ENCODE peak calls at places on chromosomes 2 and 18, in nine cellular contexts. C, L, N, M, O, X, E, I and R are unnamed samples.

GRCh38 chr2:61368687-61369665 is 101.9 kb downstream of the USP34 start:
- DNase-seq in N (no peak), O (no peak), L (no peak), X (no peak), M (no peak), C (no peak), E (no peak), I (no peak), R (no peak)

GRCh38 chr2:163565192-163565591 is 170.6 kb downstream of the FIGN start:
- DNase-seq in I (no peak), N (no peak), O (no peak), M (no peak), E (no peak), C (no peak), X (no peak), L (no peak), R (no peak)

GRCh38 chr2:57881998-57882884 is 164.4 kb upstream of the VRK2 start:
- DNase-seq in X (no peak), O (no peak), E (no peak), N (no peak), I (no peak), M (no peak), L (no peak), C (no peak), R (no peak)

GRCh38 chr2:160482673-160483072 is 10.9 kb downstream of the RBMS1 start:
- DNase-seq in O (no peak), I (no peak), X (no peak), C (no peak), E (no peak), M (no peak), N (no peak), L (no peak), R (no peak)

GRCh38 chr2:112674229-112674628 is 28.5 kb downstream of the SLC20A1 start:
- DNase-seq in N (peak), M (peak), E (peak), I (peak), O (no peak), L (no peak), X (no peak), C (peak), R (no peak)

GRCh38 chr2:88738271-88738670 is 46.8 kb downstream of the RPIA start:
- DNase-seq in O (no peak), M (no peak), N (no peak), I (no peak), E (no peak), X (no peak), L (no peak), C (no peak), R (no peak)

GRCh38 chr2:179592167-179592936 is 269.1 kb downstream of the ZNF385B start:
- DNase-seq in C (no peak), I (no peak), O (no peak), N (no peak), E (no peak), M (no peak), L (no peak), X (no peak), R (no peak)

GRCh38 chr18:59822612-59823275 is 77.1 kb upstream of the PMAIP1 start:
- DNase-seq in O (no peak), N (no peak), M (no peak), X (no peak), L (no peak), C (no peak), E (no peak), I (no peak), R (no peak)

GRCh38 chr18:574456-575228 is 5.5 kb upstream of the CETN1 start:
- DNase-seq in E (no peak), O (no peak), N (no peak), X (no peak), M (no peak), C (no peak), L (no peak), I (no peak), R (no peak)

GRCh38 chr2:68412127-68412819 is 47.2 kb downstream of the PLEK start:
- DNase-seq in N (no peak), O (no peak), I (no peak), X (no peak), L (no peak), E (no peak), C (no peak), M (no peak), R (no peak)

GRCh38 chr2:113858764-113859163 is 31.1 kb upstream of the ACTR3 start:
- DNase-seq in I (no peak), N (no peak), E (no peak), L (no peak), O (no peak), C (no peak), X (peak), M (no peak), R (peak)

GRCh38 chr2:26347286-26347865 is 787 bp upstream of the ADGRF3 start:
- DNase-seq in C (no peak), E (no peak), L (no peak), I (no peak), O (no peak), M (no peak), N (no peak), X (no peak), R (no peak)

GRCh38 chr18:48222118-48222517 is 187.1 kb downstream of the ZBTB7C start:
- DNase-seq in L (no peak), I (peak), X (no peak), C (peak), N (peak), O (no peak), M (peak), E (peak), R (no peak)

GRCh38 chr2:173050684-173051083 is 25.0 kb upstream of the MAP3K20 start:
- DNase-seq in E (no peak), X (no peak), N (no peak), I (no peak), O (no peak), M (no peak), C (no peak), L (no peak), R (no peak)

GRCh38 chr18:10038268-10038667 is 124.5 kb downstream of the VAPA start:
- DNase-seq in O (no peak), C (no peak), I (no peak), X (no peak), M (no peak), N (no peak), E (peak), L (no peak), R (no peak)

GRCh38 chr2:23767871-23768611 is 158.9 kb downstream of the ATAD2B start:
- DNase-seq in C (no peak), M (no peak), I (no peak), E (no peak), N (no peak), O (no peak), X (no peak), L (no peak), R (no peak)

GRCh38 chr2:50746526-50746925 is 285.4 kb downstream of the NRXN1 start:
- DNase-seq in X (peak), M (no peak), O (no peak), I (peak), C (no peak), L (no peak), N (no peak), E (no peak), R (peak)

GRCh38 chr2:75007819-75008218 is 49.4 kb downstream of the POLE4 start:
- DNase-seq in N (no peak), I (no peak), X (no peak), C (no peak), O (no peak), M (no peak), L (no peak), E (no peak), R (no peak)

GRCh38 chr2:223969856-223970255 is 12.6 kb downstream of the MRPL44 start:
- DNase-seq in L (no peak), I (no peak), C (no peak), N (no peak), E (no peak), X (no peak), O (no peak), M (no peak), R (no peak)

GRCh38 chr2:71783815-71784214 is 330.5 kb downstream of the DYSF start:
- DNase-seq in I (no peak), L (no peak), N (no peak), O (no peak), C (peak), X (no peak), E (no peak), M (no peak), R (no peak)

GRCh38 chr2:127584047-127584446 is 48.6 kb downstream of the MYO7B start:
- DNase-seq in E (no peak), M (no peak), L (no peak), C (no peak), O (no peak), N (no peak), X (no peak), I (peak), R (no peak)

GRCh38 chr2:218992703-218993344 is 398 bp downstream of the CRYBA2 start:
- DNase-seq in O (no peak), M (no peak), N (no peak), X (no peak), C (no peak), E (no peak), L (no peak), I (no peak), R (no peak)

GRCh38 chr18:70420151-70420898 is 131.5 kb downstream of the SOCS6 start:
- DNase-seq in N (no peak), E (peak), I (peak), L (no peak), C (no peak), O (no peak), X (no peak), M (no peak), R (no peak)

GRCh38 chr2:12716250-12717190 is at the start of gene TRIB2:
- DNase-seq in E (peak), X (peak), M (peak), L (peak), C (peak), O (peak), I (peak), N (peak), R (peak)
- TF ChIP-seq POLR2A in E (peak), X (peak), M (peak), L (peak), C (peak), O (no peak), I (peak), N (peak), R (peak)

GRCh38 chr2:54559593-54560145 is 103.5 kb downstream of the SPTBN1 start:
- DNase-seq in X (no peak), C (peak), I (peak), M (peak), L (no peak), N (no peak), E (peak), O (no peak), R (peak)
- TF ChIP-seq POLR2A in X (no peak), C (peak), I (peak), M (no peak), L (peak), N (no peak), E (peak), O (no peak), R (no peak)

DNA sequence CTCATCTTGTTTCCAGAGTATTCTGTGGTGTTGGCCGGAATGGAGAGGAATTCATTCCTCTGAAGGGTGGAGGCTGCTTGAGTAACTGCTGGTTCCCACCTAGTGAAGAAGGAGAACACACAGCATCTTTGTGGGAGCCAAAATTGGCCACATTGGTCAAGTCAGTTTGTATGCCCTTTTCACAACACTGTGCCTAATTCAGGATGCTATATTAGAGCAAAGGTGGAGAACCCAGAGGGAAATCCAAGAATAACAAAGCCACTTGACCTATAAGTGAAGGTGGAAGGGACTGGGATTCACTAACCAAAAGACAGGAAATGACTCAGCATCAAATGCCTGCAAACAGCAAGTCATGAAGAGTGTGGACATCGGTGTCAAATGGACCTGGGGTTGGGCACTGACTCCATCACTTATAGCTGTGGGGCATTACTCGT is 27.3 kb upstream of the MLPH start:
- DNase-seq in O (no peak), I (no peak), L (no peak), M (no peak), E (no peak), N (no peak), C (no peak), X (no peak), R (peak)
- TF ChIP-seq POLR2A in O (no peak), I (no peak), L (no peak), M (no peak), E (no peak), N (no peak), C (no peak), X (no peak), R (no peak)

DNA sequence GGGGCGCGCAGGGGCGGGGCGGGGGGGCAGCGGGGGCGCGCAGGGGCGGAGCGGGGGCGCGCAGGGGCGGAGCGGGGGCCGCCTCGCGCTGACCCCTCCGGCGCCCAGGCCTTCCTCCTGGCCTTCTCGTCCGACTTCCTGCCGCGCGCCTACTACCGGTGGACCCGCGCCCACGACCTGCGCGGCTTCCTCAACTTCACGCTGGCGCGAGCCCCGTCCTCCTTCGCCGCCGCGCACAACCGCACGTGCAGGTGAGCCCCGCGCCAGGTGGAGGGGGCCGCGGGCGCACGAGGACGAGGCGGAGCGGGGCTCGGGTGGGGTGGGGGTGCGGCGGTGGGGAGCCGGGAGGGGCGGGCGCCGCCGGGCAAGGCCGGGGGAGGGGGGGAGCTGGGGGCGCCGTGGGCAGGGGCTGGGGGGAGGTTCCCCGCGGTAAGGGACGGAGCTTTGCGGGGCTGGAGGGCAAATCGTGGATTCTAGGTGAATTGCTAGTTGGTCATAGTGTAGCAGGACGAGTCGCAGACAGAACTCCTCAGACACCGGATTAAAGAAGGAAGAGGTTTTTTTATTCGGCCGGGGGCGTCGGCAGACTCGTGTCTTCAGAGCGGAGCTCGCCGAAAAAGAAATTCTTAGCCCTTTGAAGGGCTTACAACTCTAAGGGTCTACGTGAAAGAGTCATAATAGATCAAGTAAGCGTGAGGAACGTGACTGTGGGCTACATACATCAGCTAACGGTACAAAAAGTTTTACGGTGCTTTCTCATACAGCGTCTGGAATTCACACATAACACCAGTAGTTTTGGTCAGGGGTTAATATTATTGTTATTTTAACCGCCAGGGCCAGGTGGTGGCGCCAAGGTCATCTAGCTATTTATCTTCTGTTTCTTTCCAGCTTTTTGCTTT is 29.9 kb downstream of the ANO7 start:
- DNase-seq in N (peak), L (no peak), M (peak), C (no peak), I (no peak), O (no peak), X (peak), E (peak), R (no peak)
- TF ChIP-seq POLR2A in N (no peak), L (no peak), M (no peak), C (no peak), I (no peak), O (no peak), X (no peak), E (no peak), R (peak)

GRCh38 chr18:2933995-2934394 is 78.9 kb downstream of the LPIN2 start:
- DNase-seq in N (no peak), I (no peak), M (no peak), C (no peak), X (no peak), E (no peak), L (no peak), O (no peak), R (no peak)

GRCh38 chr18:2935438-2936192 is 77.3 kb downstream of the LPIN2 start:
- DNase-seq in O (no peak), C (no peak), X (no peak), L (no peak), M (no peak), N (no peak), E (no peak), I (no peak), R (no peak)

GRCh38 chr18:2939317-2939716 is 73.6 kb downstream of the LPIN2 start:
- DNase-seq in I (peak), X (no peak), N (no peak), M (no peak), E (no peak), O (no peak), C (no peak), L (no peak), R (no peak)
- TF ChIP-seq POLR2A in I (peak), X (no peak), N (no peak), M (no peak), E (no peak), O (no peak), C (no peak), L (no peak), R (no peak)

GRCh38 chr2:105403785-105404698 is 5.2 kb upstream of the FHL2 start:
- DNase-seq in X (peak), O (no peak), E (peak), M (peak), N (peak), C (peak), L (no peak), I (no peak), R (peak)
- TF ChIP-seq POLR2A in X (no peak), O (no peak), E (no peak), M (no peak), N (no peak), C (no peak), L (no peak), I (no peak), R (peak)